ENCODE peak calls at places on chromosomes 16 and 17, in five cellular contexts. P is CD8-positive, alpha-beta T cell; I is dorsolateral prefrontal cortex; N is ovary; G is adrenal gland. R is an unnamed sample.

GRCh38 chr16:70474320-70475053 is 20.1 kb downstream of the FCSK start:
- DNase-seq in P (no peak), I (no peak), N (no peak), G (no peak), R (no peak)

GRCh38 chr16:82027629-82028035 is 7.4 kb upstream of the HSD17B2 start:
- DNase-seq in P (no peak), I (no peak), N (no peak), G (no peak), R (no peak)

GRCh38 chr16:64019339-64019738 is 1102.5 kb downstream of the CDH11 start:
- DNase-seq in P (no peak), I (no peak), N (no peak), G (no peak), R (no peak)

GRCh38 chr16:3720418-3720817 is 3.1 kb upstream of the TRAP1 start:
- DNase-seq in P (no peak), I (no peak), N (no peak), G (no peak), R (no peak)

GRCh38 chr16:53925011-53925410 is 221.1 kb downstream of the FTO start:
- DNase-seq in P (no peak), I (no peak), N (no peak), G (no peak), R (no peak)

GRCh38 chr17:57478433-57478832 is 222.1 kb downstream of the MSI2 start:
- DNase-seq in P (no peak), I (no peak), N (peak; percentile 72), G (peak; percentile 93), R (peak; percentile 14)

GRCh38 chr16:67926181-67926742 is 5.4 kb downstream of the CTRL start:
- DNase-seq in P (no peak), I (no peak), N (no peak), G (peak; percentile 73), R (no peak)

GRCh38 chr16:66930189-66930588 is 4.0 kb downstream of the CIAO2B start:
- DNase-seq in P (no peak), I (no peak), N (no peak), G (peak; percentile 82), R (no peak)

GRCh38 chr17:29133146-29133713 is 47.0 kb downstream of the MYO18A start:
- DNase-seq in P (no peak), I (no peak), N (no peak), G (peak; percentile 85), R (peak; percentile 35)

GRCh38 chr16:9518054-9518453 is 426.6 kb downstream of the HAPSTR1 start:
- DNase-seq in P (no peak), I (no peak), N (no peak), G (peak; percentile 79), R (no peak)

GRCh38 chr17:30558313-30559195 is 81.3 kb downstream of the GOSR1 start:
- DNase-seq in P (no peak), I (no peak), N (peak; percentile 21), G (no peak), R (no peak)

GRCh38 chr17:79841369-79842135 is 2.3 kb upstream of the CBX4 start:
- DNase-seq in P (no peak), I (no peak), N (peak; percentile 55), G (no peak), R (no peak)

GRCh38 chr17:52227926-52228325 is 69.4 kb upstream of the CA10 start:
- DNase-seq in P (no peak), I (no peak), N (no peak), G (no peak), R (no peak)

GRCh38 chr17:58338907-58339774 is 10.5 kb upstream of the TSPOAP1 start:
- DNase-seq in P (peak; percentile 53), I (no peak), N (peak; percentile 28), G (no peak), R (no peak)

GRCh38 chr17:20266806-20267458 is 200.4 kb downstream of the LGALS9B start:
- DNase-seq in P (no peak), I (no peak), N (no peak), G (peak; percentile 80), R (no peak)

GRCh38 chr17:9907883-9908648 is 3.0 kb upstream of the RCVRN start:
- DNase-seq in P (no peak), I (no peak), N (no peak), G (no peak), R (no peak)

GRCh38 chr16:15650698-15651161 is 685 bp downstream of the NDE1 start:
- DNase-seq in P (peak; percentile 33), I (no peak), N (peak; percentile 67), G (peak; percentile 52), R (peak; percentile 37)

GRCh38 chr16:69482410-69482951 is 58.1 kb downstream of the CYB5B start:
- DNase-seq in P (no peak), I (no peak), N (peak; percentile 71), G (peak; percentile 81), R (peak; percentile 57)

GRCh38 chr17:72397687-72398086 is 276.9 kb downstream of the SOX9 start:
- DNase-seq in P (no peak), I (no peak), N (no peak), G (no peak), R (no peak)

GRCh38 chr16:4945560-4946502 is 8.9 kb upstream of the PPL start:
- DNase-seq in P (no peak), I (no peak), N (peak; percentile 74), G (peak; percentile 64), R (no peak)

GRCh38 chr16:51682905-51683304 is 531.8 kb upstream of the SALL1 start:
- DNase-seq in P (no peak), I (no peak), N (no peak), G (no peak), R (no peak)

DNA sequence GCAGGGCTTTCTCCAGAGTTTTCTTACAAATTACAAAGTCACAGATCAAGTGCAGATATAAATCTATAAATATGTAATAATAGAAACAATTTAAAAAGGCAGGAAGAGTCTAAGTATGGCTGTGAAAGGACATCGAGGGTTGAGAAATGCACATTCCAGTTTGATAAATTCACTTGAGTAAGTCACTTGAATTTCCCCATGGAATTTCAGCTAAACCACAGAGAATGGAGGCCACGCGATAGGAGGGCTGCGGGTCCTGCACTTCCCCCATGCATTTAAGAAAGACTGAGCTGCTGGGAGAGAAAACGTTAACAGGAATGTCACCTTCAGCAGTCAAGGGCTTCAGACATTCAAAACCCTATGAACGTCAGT is 6.1 kb upstream of the MXRA7 start:
- DNase-seq in P (no peak), I (no peak), N (no peak), G (peak; percentile 53), R (no peak)
- H3K27ac ChIP-seq in P (peak overlapping the region; percentile 71), I (peak overlapping the region; percentile 22), N (no peak overlapping the region), G (peak overlapping the region; percentile 80), R (peak overlapping the region; percentile 45)

DNA sequence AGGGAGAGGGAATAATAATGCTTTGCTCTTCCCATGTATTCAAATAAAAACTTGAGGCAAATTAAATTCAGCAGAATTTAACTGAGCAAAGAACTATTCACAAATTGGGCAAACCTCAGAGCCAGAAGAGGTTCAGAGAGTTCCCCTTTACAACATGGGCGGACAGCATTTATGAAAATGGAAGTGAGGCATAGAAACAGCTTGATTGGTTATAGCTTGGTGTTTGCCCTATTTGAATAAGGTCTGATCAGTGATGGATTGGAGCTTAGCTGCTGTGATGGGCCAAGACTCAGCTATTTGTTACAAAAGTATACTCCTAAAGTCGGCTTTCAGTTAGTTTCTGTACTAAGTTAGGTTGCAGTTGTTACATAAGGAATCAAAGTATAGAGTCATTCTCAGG is 63.0 kb downstream of the TMEM100 start:
- DNase-seq in P (no peak), I (no peak), N (no peak), G (no peak), R (no peak)
- H3K27ac ChIP-seq in P (no peak overlapping the region), I (no peak overlapping the region), N (no peak overlapping the region), G (no peak overlapping the region), R (no peak overlapping the region)

GRCh38 chr17:81924557-81925532 is 2.7 kb downstream of the MAFG start:
- DNase-seq in P (no peak), I (no peak), N (no peak), G (no peak), R (no peak)
- H3K27ac ChIP-seq in P (no peak overlapping the region), I (peak overlapping the region; percentile 51), N (no peak overlapping the region), G (peak overlapping the region; percentile 82), R (peak overlapping the region; percentile 58)

GRCh38 chr17:41524261-41524660 is 3.8 kb downstream of the KRT19 start:
- DNase-seq in P (no peak), I (no peak), N (no peak), G (no peak), R (no peak)
- H3K27ac ChIP-seq in P (no peak overlapping the region), I (no peak overlapping the region), N (no peak overlapping the region), G (no peak overlapping the region), R (no peak overlapping the region)

GRCh38 chr17:18021372-18021771 is 17.6 kb downstream of the ATPAF2 start:
- DNase-seq in P (no peak), I (no peak), N (no peak), G (no peak), R (no peak)
- H3K27ac ChIP-seq in P (no peak overlapping the region), I (no peak overlapping the region), N (no peak overlapping the region), G (no peak overlapping the region), R (no peak overlapping the region)

GRCh38 chr17:41402161-41402560 is 4.8 kb upstream of the KRT31 start:
- DNase-seq in P (no peak), I (no peak), N (no peak), G (no peak), R (no peak)
- H3K27ac ChIP-seq in P (no peak overlapping the region), I (no peak overlapping the region), N (no peak overlapping the region), G (no peak overlapping the region), R (no peak overlapping the region)